ENCODE peak calls at places on chromosome 15, in four cellular contexts. One of them, this sample, is unnamed.

GRCh38 chr15:25707656-25708365 is 155.3 kb downstream of the ATP10A start:
- DNase-seq in dorsolateral prefrontal cortex: no peak
- DNase-seq in stimulated activated CD4-positive, alpha-beta T cell treated with anti-CD3 and anti-CD28 coated beads, Interleukin-15, amount 100 ng/mL, for 24 hours: no peak
- DNase-seq in substantia nigra: no peak
- DNase-seq in this sample: no peak

GRCh38 chr15:33722005-33722672 is 246.2 kb upstream of the CHRM5 start:
- DNase-seq in stimulated activated CD4-positive, alpha-beta T cell treated with anti-CD3 and anti-CD28 coated beads, Interleukin-15, amount 100 ng/mL, for 24 hours: no peak
- DNase-seq in substantia nigra: no peak
- DNase-seq in dorsolateral prefrontal cortex: no peak
- DNase-seq in this sample: no peak

GRCh38 chr15:66894986-66895780 is 170.2 kb upstream of the SMAD3 start:
- DNase-seq in stimulated activated CD4-positive, alpha-beta T cell treated with anti-CD3 and anti-CD28 coated beads, Interleukin-15, amount 100 ng/mL, for 24 hours: no peak
- DNase-seq in dorsolateral prefrontal cortex: no peak
- DNase-seq in substantia nigra: no peak
- DNase-seq in this sample: no peak

GRCh38 chr15:84599906-84600305 is 903 bp upstream of the ZSCAN2 start:
- DNase-seq in dorsolateral prefrontal cortex: no peak
- DNase-seq in substantia nigra: no peak
- DNase-seq in stimulated activated CD4-positive, alpha-beta T cell treated with anti-CD3 and anti-CD28 coated beads, Interleukin-15, amount 100 ng/mL, for 24 hours: no peak
- DNase-seq in this sample: no peak

GRCh38 chr15:70196314-70197291 is 98.9 kb upstream of the TLE3 start:
- DNase-seq in substantia nigra: no peak
- DNase-seq in dorsolateral prefrontal cortex: no peak
- DNase-seq in stimulated activated CD4-positive, alpha-beta T cell treated with anti-CD3 and anti-CD28 coated beads, Interleukin-15, amount 100 ng/mL, for 24 hours: peak
- DNase-seq in this sample: no peak

GRCh38 chr15:34279341-34279740 is 54.5 kb downstream of the EMC4 start:
- DNase-seq in stimulated activated CD4-positive, alpha-beta T cell treated with anti-CD3 and anti-CD28 coated beads, Interleukin-15, amount 100 ng/mL, for 24 hours: no peak
- DNase-seq in dorsolateral prefrontal cortex: no peak
- DNase-seq in substantia nigra: no peak
- DNase-seq in this sample: no peak

GRCh38 chr15:35142578-35142977 is 57.5 kb upstream of the NANOGP8 start:
- DNase-seq in stimulated activated CD4-positive, alpha-beta T cell treated with anti-CD3 and anti-CD28 coated beads, Interleukin-15, amount 100 ng/mL, for 24 hours: no peak
- DNase-seq in substantia nigra: no peak
- DNase-seq in dorsolateral prefrontal cortex: no peak
- DNase-seq in this sample: no peak

GRCh38 chr15:78671626-78672211 is 30.7 kb upstream of the CHRNB4 start:
- DNase-seq in stimulated activated CD4-positive, alpha-beta T cell treated with anti-CD3 and anti-CD28 coated beads, Interleukin-15, amount 100 ng/mL, for 24 hours: no peak
- DNase-seq in dorsolateral prefrontal cortex: no peak
- DNase-seq in substantia nigra: no peak
- DNase-seq in this sample: no peak

GRCh38 chr15:49023354-49023753 is 22.9 kb downstream of the SECISBP2L start:
- DNase-seq in substantia nigra: no peak
- DNase-seq in dorsolateral prefrontal cortex: no peak
- DNase-seq in stimulated activated CD4-positive, alpha-beta T cell treated with anti-CD3 and anti-CD28 coated beads, Interleukin-15, amount 100 ng/mL, for 24 hours: no peak
- DNase-seq in this sample: no peak

GRCh38 chr15:50471072-50471471 is 46.9 kb downstream of the USP8 start:
- DNase-seq in dorsolateral prefrontal cortex: no peak
- DNase-seq in stimulated activated CD4-positive, alpha-beta T cell treated with anti-CD3 and anti-CD28 coated beads, Interleukin-15, amount 100 ng/mL, for 24 hours: no peak
- DNase-seq in substantia nigra: no peak
- DNase-seq in this sample: no peak

GRCh38 chr15:67135494-67135893 is 70.1 kb downstream of the SMAD3 start:
- DNase-seq in dorsolateral prefrontal cortex: no peak
- DNase-seq in stimulated activated CD4-positive, alpha-beta T cell treated with anti-CD3 and anti-CD28 coated beads, Interleukin-15, amount 100 ng/mL, for 24 hours: no peak
- DNase-seq in substantia nigra: no peak
- DNase-seq in this sample: no peak

GRCh38 chr15:89444855-89445254 is 51.5 kb downstream of the RHCG start:
- DNase-seq in dorsolateral prefrontal cortex: no peak
- DNase-seq in stimulated activated CD4-positive, alpha-beta T cell treated with anti-CD3 and anti-CD28 coated beads, Interleukin-15, amount 100 ng/mL, for 24 hours: no peak
- DNase-seq in substantia nigra: no peak
- DNase-seq in this sample: no peak

GRCh38 chr15:100112061-100112420 is 229.7 kb downstream of the ADAMTS17 start:
- DNase-seq in dorsolateral prefrontal cortex: no peak
- DNase-seq in substantia nigra: no peak
- DNase-seq in stimulated activated CD4-positive, alpha-beta T cell treated with anti-CD3 and anti-CD28 coated beads, Interleukin-15, amount 100 ng/mL, for 24 hours: no peak
- DNase-seq in this sample: no peak

GRCh38 chr15:70617076-70617910 is 146.1 kb downstream of the UACA start:
- DNase-seq in stimulated activated CD4-positive, alpha-beta T cell treated with anti-CD3 and anti-CD28 coated beads, Interleukin-15, amount 100 ng/mL, for 24 hours: no peak
- DNase-seq in substantia nigra: no peak
- DNase-seq in dorsolateral prefrontal cortex: no peak
- DNase-seq in this sample: no peak

GRCh38 chr15:27480642-27481041 is 509.7 kb downstream of the GABRG3 start:
- DNase-seq in stimulated activated CD4-positive, alpha-beta T cell treated with anti-CD3 and anti-CD28 coated beads, Interleukin-15, amount 100 ng/mL, for 24 hours: no peak
- DNase-seq in dorsolateral prefrontal cortex: no peak
- DNase-seq in substantia nigra: no peak
- DNase-seq in this sample: no peak

GRCh38 chr15:69784808-69785550 is 312.7 kb downstream of the TLE3 start:
- DNase-seq in stimulated activated CD4-positive, alpha-beta T cell treated with anti-CD3 and anti-CD28 coated beads, Interleukin-15, amount 100 ng/mL, for 24 hours: no peak
- DNase-seq in dorsolateral prefrontal cortex: no peak
- DNase-seq in substantia nigra: no peak
- DNase-seq in this sample: no peak

GRCh38 chr15:101062471-101063171 is 143.5 kb downstream of the LRRK1 start:
- DNase-seq in dorsolateral prefrontal cortex: no peak
- DNase-seq in substantia nigra: no peak
- DNase-seq in stimulated activated CD4-positive, alpha-beta T cell treated with anti-CD3 and anti-CD28 coated beads, Interleukin-15, amount 100 ng/mL, for 24 hours: no peak
- DNase-seq in this sample: no peak

GRCh38 chr15:52257734-52258062 is 37.9 kb downstream of the MYO5C start:
- DNase-seq in stimulated activated CD4-positive, alpha-beta T cell treated with anti-CD3 and anti-CD28 coated beads, Interleukin-15, amount 100 ng/mL, for 24 hours: no peak
- DNase-seq in substantia nigra: no peak
- DNase-seq in dorsolateral prefrontal cortex: no peak
- DNase-seq in this sample: no peak

GRCh38 chr15:94002026-94002425 is 229.3 kb upstream of the MCTP2 start:
- DNase-seq in dorsolateral prefrontal cortex: no peak
- DNase-seq in substantia nigra: no peak
- DNase-seq in stimulated activated CD4-positive, alpha-beta T cell treated with anti-CD3 and anti-CD28 coated beads, Interleukin-15, amount 100 ng/mL, for 24 hours: no peak
- DNase-seq in this sample: no peak

GRCh38 chr15:84782346-84782745 is 34.0 kb downstream of the ZNF592 start:
- DNase-seq in dorsolateral prefrontal cortex: no peak
- DNase-seq in stimulated activated CD4-positive, alpha-beta T cell treated with anti-CD3 and anti-CD28 coated beads, Interleukin-15, amount 100 ng/mL, for 24 hours: no peak
- DNase-seq in substantia nigra: no peak
- DNase-seq in this sample: no peak

GRCh38 chr15:78620021-78620838 is 566 bp downstream of the CHRNA3 start:
- DNase-seq in dorsolateral prefrontal cortex: no peak
- DNase-seq in substantia nigra: no peak
- DNase-seq in stimulated activated CD4-positive, alpha-beta T cell treated with anti-CD3 and anti-CD28 coated beads, Interleukin-15, amount 100 ng/mL, for 24 hours: peak
- DNase-seq in this sample: no peak

GRCh38 chr15:70219256-70219919 is 121.7 kb upstream of the TLE3 start:
- DNase-seq in substantia nigra: no peak
- DNase-seq in dorsolateral prefrontal cortex: no peak
- DNase-seq in stimulated activated CD4-positive, alpha-beta T cell treated with anti-CD3 and anti-CD28 coated beads, Interleukin-15, amount 100 ng/mL, for 24 hours: no peak
- DNase-seq in this sample: peak

GRCh38 chr15:95869920-95870319 is 460.6 kb upstream of the NR2F2 start:
- DNase-seq in dorsolateral prefrontal cortex: no peak
- DNase-seq in substantia nigra: no peak
- DNase-seq in stimulated activated CD4-positive, alpha-beta T cell treated with anti-CD3 and anti-CD28 coated beads, Interleukin-15, amount 100 ng/mL, for 24 hours: no peak
- DNase-seq in this sample: no peak

GRCh38 chr15:81302605-81303204 is 21.2 kb downstream of the STARD5 start:
- DNase-seq in dorsolateral prefrontal cortex: no peak
- DNase-seq in stimulated activated CD4-positive, alpha-beta T cell treated with anti-CD3 and anti-CD28 coated beads, Interleukin-15, amount 100 ng/mL, for 24 hours: no peak
- DNase-seq in substantia nigra: no peak
- DNase-seq in this sample: no peak

GRCh38 chr15:97867870-97868269 is 92.6 kb upstream of the ARRDC4 start:
- DNase-seq in substantia nigra: no peak
- DNase-seq in dorsolateral prefrontal cortex: no peak
- DNase-seq in stimulated activated CD4-positive, alpha-beta T cell treated with anti-CD3 and anti-CD28 coated beads, Interleukin-15, amount 100 ng/mL, for 24 hours: no peak
- DNase-seq in this sample: no peak

GRCh38 chr15:96274698-96275097 is 55.8 kb upstream of the NR2F2 start:
- DNase-seq in substantia nigra: no peak
- DNase-seq in stimulated activated CD4-positive, alpha-beta T cell treated with anti-CD3 and anti-CD28 coated beads, Interleukin-15, amount 100 ng/mL, for 24 hours: no peak
- DNase-seq in dorsolateral prefrontal cortex: no peak
- DNase-seq in this sample: no peak

GRCh38 chr15:33242165-33242564 is 47.7 kb upstream of the FMN1 start:
- DNase-seq in dorsolateral prefrontal cortex: no peak
- DNase-seq in stimulated activated CD4-positive, alpha-beta T cell treated with anti-CD3 and anti-CD28 coated beads, Interleukin-15, amount 100 ng/mL, for 24 hours: peak
- DNase-seq in substantia nigra: no peak
- DNase-seq in this sample: no peak

GRCh38 chr15:101455291-101455916 is 34.1 kb downstream of the PCSK6 start:
- DNase-seq in substantia nigra: peak
- DNase-seq in dorsolateral prefrontal cortex: peak
- DNase-seq in stimulated activated CD4-positive, alpha-beta T cell treated with anti-CD3 and anti-CD28 coated beads, Interleukin-15, amount 100 ng/mL, for 24 hours: no peak
- DNase-seq in this sample: peak

GRCh38 chr15:25441111-25441510 is 2.3 kb upstream of the UBE3A start:
- DNase-seq in dorsolateral prefrontal cortex: no peak
- DNase-seq in substantia nigra: no peak
- DNase-seq in stimulated activated CD4-positive, alpha-beta T cell treated with anti-CD3 and anti-CD28 coated beads, Interleukin-15, amount 100 ng/mL, for 24 hours: no peak
- DNase-seq in this sample: no peak

This sample was measured in amygdala.